ENCODE peak calls at places on chromosomes 16 and 17, in four cellular contexts. B is esophagus muscularis mucosa, Q is prostate gland, J is SK-N-SH. X is an unnamed sample.

GRCh38 chr16:4675864-4676786 is 17.2 kb upstream of the NUDT16L1 start:
- DNase-seq in J (no peak), B (no peak), Q (no peak), X (no peak)

GRCh38 chr16:73228649-73229048 is 180.7 kb upstream of the ZFHX3 start:
- DNase-seq in J (no peak), B (no peak), Q (no peak), X (no peak)

GRCh38 chr16:22728167-22728836 is 85.7 kb upstream of the HS3ST2 start:
- DNase-seq in J (peak; percentile 64), B (no peak), Q (no peak), X (no peak)

GRCh38 chr17:56322991-56323390 is 169.7 kb downstream of the ANKFN1 start:
- DNase-seq in J (no peak), Q (no peak), B (no peak), X (no peak)

GRCh38 chr17:73347355-73347754 is 35.6 kb upstream of the CDC42EP4 start:
- DNase-seq in J (no peak), Q (no peak), B (no peak), X (no peak)

GRCh38 chr16:62041401-62041800 is 5.2 kb upstream of the CDH8 start:
- DNase-seq in J (peak; percentile 43), B (no peak), Q (no peak), X (no peak)

GRCh38 chr17:66691644-66692500 is 143.0 kb upstream of the CACNG5 start:
- DNase-seq in Q (no peak), B (no peak), J (no peak), X (no peak)

GRCh38 chr17:16923904-16924700 is 47.8 kb downstream of the TNFRSF13B start:
- DNase-seq in Q (no peak), B (no peak), J (no peak), X (peak; percentile 15)

GRCh38 chr17:40800381-40800780 is 622 bp upstream of the KRT28 start:
- DNase-seq in B (no peak), Q (no peak), J (no peak), X (no peak)

GRCh38 chr17:80068301-80069160 is 32.1 kb downstream of the CCDC40 start:
- DNase-seq in Q (peak; percentile 83), J (peak; percentile 68), B (no peak), X (peak; percentile 54)

GRCh38 chr16:69476920-69477418 is 52.5 kb downstream of the CYB5B start:
- DNase-seq in Q (no peak), J (no peak), B (no peak), X (no peak)

GRCh38 chr17:64244165-64244564 is 18.9 kb downstream of the TEX2 start:
- DNase-seq in Q (no peak), J (no peak), B (no peak), X (no peak)

GRCh38 chr17:60832206-60832605 is 154.6 kb downstream of the BCAS3 start:
- DNase-seq in J (peak; percentile 39), Q (no peak), B (no peak), X (no peak)

GRCh38 chr17:4777969-4778760 is 6.5 kb downstream of the TM4SF5 start:
- DNase-seq in B (no peak), Q (no peak), J (no peak), X (no peak)

GRCh38 chr16:56780646-56781045 is 50.7 kb downstream of the NUP93 start:
- DNase-seq in J (no peak), B (no peak), Q (no peak), X (no peak)

GRCh38 chr16:68993885-68994284 is 111.6 kb upstream of the HAS3 start:
- DNase-seq in J (no peak), Q (no peak), B (no peak), X (no peak)

GRCh38 chr17:17154981-17155380 is 51.2 kb downstream of the PLD6 start:
- DNase-seq in J (no peak), Q (no peak), B (no peak), X (no peak)

GRCh38 chr17:42798011-42798382 is 507 bp downstream of the COA3 start:
- DNase-seq in B (no peak), J (no peak), Q (no peak), X (no peak)

GRCh38 chr17:42795465-42795864 is 3.0 kb downstream of the COA3 start:
- DNase-seq in Q (no peak), B (no peak), J (no peak), X (no peak)

GRCh38 chr17:42796066-42796758 is 2.3 kb downstream of the COA3 start:
- DNase-seq in J (no peak), Q (no peak), B (no peak), X (no peak)

GRCh38 chr17:42797067-42798007 is 1.2 kb downstream of the COA3 start:
- DNase-seq in B (no peak), Q (no peak), J (no peak), X (peak; percentile 56)

GRCh38 chr17:42798383-42799380 is at the start of the genes CNTD1 and COA3:
- DNase-seq in J (peak; percentile 97), Q (peak; percentile 79), B (peak; percentile 94), X (peak; percentile 88)
- TF ChIP-seq POLR2AphosphoS5 in J (peak; percentile 74), Q (peak; percentile 91), B (peak; percentile 75), X (peak; percentile 79)

GRCh38 chr16:15829460-15829859 is 27.4 kb downstream of the MYH11 start:
- DNase-seq in J (no peak), Q (peak; percentile 27), B (peak; percentile 94), X (peak; percentile 35)
- TF ChIP-seq POLR2AphosphoS5 in J (no peak), Q (peak; percentile 57), B (peak; percentile 86), X (peak; percentile 67)

DNA sequence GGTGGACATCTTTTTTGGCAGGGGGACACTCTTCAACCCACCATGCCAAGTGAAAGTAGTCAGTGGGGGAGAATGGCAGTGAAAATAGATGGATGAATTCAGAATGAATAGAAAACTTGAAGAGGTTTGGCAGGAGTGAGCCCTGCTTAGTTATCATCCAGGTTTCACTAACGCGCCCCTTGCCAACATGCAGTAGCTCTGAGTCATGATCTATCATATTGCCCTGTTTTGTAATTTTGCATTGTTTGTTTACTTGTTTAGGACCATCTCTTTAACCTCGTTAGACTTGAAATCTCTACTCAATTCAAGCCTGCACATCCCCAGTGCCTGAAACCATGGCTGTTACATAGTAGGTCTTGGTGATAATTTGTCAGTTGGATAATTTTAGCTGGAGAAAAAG is 116.7 kb downstream of the RBFOX1 start:
- DNase-seq in Q (no peak), B (no peak), J (no peak), X (no peak)
- TF ChIP-seq POLR2AphosphoS5 in Q (no peak), B (no peak), J (no peak), X (no peak)

DNA sequence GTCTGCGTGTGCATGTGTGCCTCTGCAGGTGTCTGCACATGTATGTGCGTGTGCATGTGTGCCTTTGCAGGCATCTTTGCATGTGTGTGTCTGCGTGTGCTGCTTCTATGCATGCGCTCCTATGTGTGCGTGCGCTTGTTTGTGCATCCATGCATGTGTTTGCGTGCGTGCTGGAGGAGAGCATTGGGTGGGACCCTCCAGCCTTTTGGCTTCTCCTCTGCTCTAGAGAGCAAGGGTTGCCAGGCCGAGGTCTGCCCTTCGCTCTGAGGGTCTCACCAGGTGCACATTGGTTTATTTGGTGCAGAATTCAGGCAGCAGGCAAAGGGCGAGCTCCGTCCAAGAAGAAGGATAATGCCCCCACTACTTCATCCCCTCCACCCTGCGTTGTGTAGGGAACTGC is 1.1 kb upstream of the RAB40B start:
- DNase-seq in B (no peak), J (no peak), Q (no peak), X (no peak)
- TF ChIP-seq POLR2AphosphoS5 in B (no peak), J (no peak), Q (no peak), X (no peak)

DNA sequence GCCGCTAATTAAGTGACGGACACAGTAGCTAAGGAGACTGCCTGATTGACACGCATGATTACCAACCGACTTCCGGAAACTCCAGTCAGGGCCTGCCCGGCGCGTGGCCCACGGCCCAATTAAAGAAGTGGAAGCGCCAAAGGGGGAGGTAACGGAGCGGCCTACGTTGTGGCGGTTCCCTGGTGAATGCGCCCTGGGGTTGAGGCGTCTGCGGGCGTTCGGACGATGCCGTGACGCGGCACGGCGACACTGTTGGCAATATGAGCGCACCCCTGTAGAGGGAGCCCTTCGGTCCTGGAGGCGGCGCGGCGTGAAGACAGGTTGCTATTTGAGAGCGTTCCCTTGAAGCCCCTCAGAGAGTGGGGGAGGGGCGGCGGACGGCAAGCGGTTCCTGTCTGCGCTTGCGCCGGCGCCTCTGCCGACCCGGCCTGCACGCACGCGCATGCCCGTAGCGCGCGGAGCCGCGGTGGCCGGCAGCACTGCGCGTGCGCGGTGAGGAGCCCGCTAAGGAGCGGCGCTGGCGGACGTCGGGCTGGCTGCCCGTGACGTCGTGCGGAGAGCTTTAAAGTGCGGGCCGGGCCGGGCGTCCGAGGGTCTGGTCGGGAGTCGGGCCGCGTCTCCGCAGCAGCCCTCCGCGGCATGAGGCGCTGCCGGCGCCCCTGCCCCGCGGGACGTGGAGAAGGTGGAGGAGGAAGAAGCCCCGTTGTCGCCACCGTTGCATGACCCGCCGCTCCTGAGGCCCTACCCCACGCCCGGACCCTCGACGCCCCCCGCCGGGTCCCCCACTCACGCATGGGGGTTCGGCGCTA is at the start of gene ALKBH5:
- DNase-seq in B (peak; percentile 99), J (peak; percentile 99), Q (peak; percentile 98), X (peak; percentile 98)
- TF ChIP-seq POLR2AphosphoS5 in B (peak; percentile 98), J (peak; percentile 27), Q (peak; percentile 93), X (peak; percentile 98)

GRCh38 chr16:1309888-1310831 is 724 bp downstream of the UBE2I start:
- DNase-seq in J (peak; percentile 67), Q (no peak), B (no peak), X (peak; percentile 50)
- TF ChIP-seq POLR2AphosphoS5 in J (no peak), Q (no peak), B (no peak), X (no peak)

DNA sequence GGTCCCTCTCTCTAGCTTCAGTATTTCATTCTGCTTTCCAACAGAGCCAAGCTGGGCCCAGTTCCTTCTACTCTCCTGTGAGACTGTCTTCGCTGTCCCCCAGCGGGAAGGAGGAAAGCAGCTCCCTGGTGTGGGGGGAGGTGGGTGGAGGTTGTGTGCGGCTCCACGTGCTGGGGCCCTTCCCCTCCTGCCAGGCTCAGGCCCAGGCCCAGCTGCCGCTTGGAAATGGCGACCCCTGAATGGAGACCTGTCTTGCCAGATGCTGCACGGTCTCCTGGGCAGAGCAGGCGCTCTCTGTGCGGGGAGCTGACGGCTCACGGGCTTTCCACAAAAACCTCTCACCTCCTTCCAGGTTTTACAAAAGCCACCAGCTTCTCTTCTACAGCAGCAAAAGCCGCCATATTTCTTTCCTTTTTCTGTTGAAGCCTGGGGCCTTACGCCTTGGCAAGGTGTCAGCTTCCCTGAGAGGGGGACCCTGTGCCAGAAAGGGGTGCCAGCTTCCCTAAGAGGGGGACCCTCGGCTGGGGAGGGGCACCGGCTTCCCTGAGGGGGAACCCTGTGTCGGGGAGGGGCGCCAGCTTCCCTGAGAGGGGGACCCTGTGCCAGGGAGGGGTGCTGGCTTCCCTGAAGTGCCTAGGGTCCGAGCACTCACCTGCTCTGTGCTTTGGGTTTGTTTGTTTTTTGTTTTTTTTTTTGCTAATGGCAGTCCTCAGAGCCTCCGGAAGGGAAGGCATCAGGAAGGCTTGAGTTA is 47.5 kb downstream of the ZNF778 start:
- DNase-seq in J (no peak), Q (no peak), B (no peak), X (no peak)
- TF ChIP-seq POLR2AphosphoS5 in J (no peak), Q (no peak), B (no peak), X (no peak)

GRCh38 chr16:10625595-10626357 is 45.4 kb upstream of the EMP2 start:
- DNase-seq in B (no peak), J (no peak), Q (no peak), X (no peak)
- TF ChIP-seq POLR2AphosphoS5 in B (no peak), J (no peak), Q (no peak), X (no peak)